ENCODE peak calls at places on chromosomes 5 and 9, in seven cellular contexts. U is Caco-2, P is stromal cell of bone marrow, C is HTR-8/SVneo, V is ureter, M is mammary epithelial cell, K is T1000. H is an unnamed sample.

GRCh38 chr5:62424763-62425162 is 12.2 kb downstream of the IPO11 start:
- DNase-seq in P (no peak), M (no peak), V (no peak), C (no peak), U (no peak), K (no peak), H (no peak)

GRCh38 chr5:143086851-143087637 is 316.4 kb downstream of the NR3C1 start:
- DNase-seq in M (peak; percentile 78), C (peak; percentile 75), V (no peak), U (no peak), K (peak; percentile 74), P (no peak), H (peak; percentile 63)

GRCh38 chr9:101648493-101648892 is 53.7 kb upstream of the PPP3R2 start:
- DNase-seq in K (no peak), U (no peak), P (no peak), V (no peak), M (no peak), C (no peak), H (no peak)

GRCh38 chr5:171355302-171355724 is 32.3 kb upstream of the NPM1 start:
- DNase-seq in U (no peak), V (no peak), M (no peak), K (no peak), C (no peak), P (no peak), H (no peak)

GRCh38 chr9:114570742-114571141 is 16.8 kb upstream of the ATP6V1G1 start:
- DNase-seq in K (no peak), P (no peak), U (no peak), C (no peak), M (no peak), V (no peak), H (no peak)

GRCh38 chr5:150562832-150563231 is 54.9 kb downstream of the NDST1 start:
- DNase-seq in U (no peak), M (peak; percentile 54), V (no peak), P (peak; percentile 29), C (peak; percentile 46), K (peak; percentile 19), H (peak; percentile 19)

GRCh38 chr9:126117158-126117425 is 209.5 kb upstream of the MVB12B start:
- DNase-seq in U (no peak), M (no peak), K (no peak), P (no peak), C (no peak), V (no peak), H (no peak)

GRCh38 chr5:93510626-93511420 is 70.2 kb downstream of the NR2F1-AS1 start:
- DNase-seq in M (no peak), V (no peak), U (no peak), C (no peak), K (no peak), P (no peak), H (no peak)

GRCh38 chr9:5941214-5941613 is 50.5 kb downstream of the MLANA start:
- DNase-seq in M (no peak), V (no peak), U (no peak), C (no peak), K (no peak), P (no peak), H (no peak)

GRCh38 chr5:153569036-153569435 is 78.6 kb downstream of the GRIA1 start:
- DNase-seq in M (no peak), K (no peak), V (no peak), P (no peak), U (no peak), C (no peak), H (no peak)